ENCODE peak calls at places on chromosomes 13 and 19, in ten cellular contexts. Y is heart left ventricle, I is A549, T is IMR-90, Z is ovary, J is tibial nerve, W is Peyer's patch, R is breast epithelium, A is H1, L is stomach. P is an unnamed sample.

GRCh38 chr13:91346848-91347211 is 657 bp upstream of the MIR17HG start:
- DNase-seq in Y (no peak), I (peak; percentile 18), T (no peak), Z (peak; percentile 8), J (no peak), W (peak; percentile 68), R (no peak), A (no peak), L (no peak), P (no peak)

GRCh38 chr19:16849168-16849567 is 20.0 kb downstream of the SIN3B start:
- DNase-seq in Y (no peak), I (peak; percentile 58), T (peak; percentile 62), Z (no peak), J (no peak), W (no peak), R (no peak), A (no peak), L (no peak), P (no peak)

GRCh38 chr13:97723655-97724054 is 229.8 kb upstream of the IPO5 start:
- DNase-seq in Y (no peak), I (no peak), T (no peak), Z (no peak), J (no peak), W (no peak), R (no peak), A (no peak), L (no peak), P (no peak)

GRCh38 chr19:1110809-1111640 is 7.2 kb downstream of the GPX4 start:
- DNase-seq in Y (no peak), I (peak; percentile 62), T (no peak), Z (no peak), J (no peak), W (no peak), R (no peak), A (no peak), L (no peak), P (peak; percentile 61)

GRCh38 chr13:93775507-93776108 is 549.0 kb downstream of the GPC6 start:
- DNase-seq in Y (no peak), I (no peak), T (peak; percentile 85), Z (no peak), J (no peak), W (no peak), R (no peak), A (no peak), L (no peak), P (no peak)

GRCh38 chr13:28452755-28453154 is 42.2 kb downstream of the FLT1 start:
- DNase-seq in Y (no peak), I (no peak), T (no peak), Z (no peak), J (no peak), W (no peak), R (no peak), A (no peak), L (no peak), P (no peak)

GRCh38 chr19:33196446-33197193 is 2.5 kb downstream of the LRP3 start:
- DNase-seq in Y (peak; percentile 49), I (no peak), T (no peak), Z (no peak), J (no peak), W (no peak), R (no peak), A (no peak), L (no peak), P (no peak)

GRCh38 chr19:30217461-30217860 is 154.7 kb upstream of the ZNF536 start:
- DNase-seq in Y (no peak), I (no peak), T (no peak), Z (no peak), J (no peak), W (no peak), R (no peak), A (no peak), L (no peak), P (peak; percentile 51)

GRCh38 chr13:94122300-94122699 is 357.2 kb downstream of the DCT start:
- DNase-seq in Y (no peak), I (no peak), T (no peak), Z (no peak), J (no peak), W (no peak), R (no peak), A (no peak), L (no peak), P (no peak)

GRCh38 chr13:99626461-99627082 is 125.3 kb downstream of the TM9SF2 start:
- DNase-seq in Y (no peak), I (no peak), T (peak; percentile 21), Z (no peak), J (peak; percentile 12), W (no peak), R (no peak), A (no peak), L (no peak), P (peak; percentile 46)

GRCh38 chr19:52646571-52647222 is 8.5 kb upstream of the ZNF83 start:
- DNase-seq in Y (no peak), I (peak; percentile 26), T (peak; percentile 29), Z (no peak), J (no peak), W (no peak), R (no peak), A (no peak), L (no peak), P (no peak)

GRCh38 chr19:46537136-46538097 is 41.8 kb upstream of the PNMA8B start:
- DNase-seq in Y (peak; percentile 80), I (peak; percentile 55), T (peak; percentile 29), Z (no peak), J (peak; percentile 72), W (peak; percentile 86), R (no peak), A (no peak), L (peak; percentile 65), P (peak; percentile 54)

GRCh38 chr19:52825765-52826164 is 4.3 kb upstream of the ZNF28 start:
- DNase-seq in Y (no peak), I (no peak), T (no peak), Z (no peak), J (no peak), W (no peak), R (no peak), A (no peak), L (no peak), P (no peak)

GRCh38 chr13:38202730-38203129 is 146.9 kb upstream of the UFM1 start:
- DNase-seq in Y (no peak), I (no peak), T (peak; percentile 2), Z (no peak), J (no peak), W (no peak), R (no peak), A (no peak), L (no peak), P (no peak)

GRCh38 chr13:40798380-40798779 is 9.0 kb downstream of the SLC25A15 start:
- DNase-seq in Y (no peak), I (no peak), T (no peak), Z (no peak), J (no peak), W (no peak), R (no peak), A (no peak), L (peak; percentile 78), P (no peak)
- TF ChIP-seq POLR2A in Y (no peak), I (no peak), T (no peak), Z (no peak), J (no peak), W (no peak), R (no peak), A (no peak), L (no peak), P (no peak)

GRCh38 chr19:34979819-34980640 is 16.0 kb upstream of the ZNF792 start:
- DNase-seq in Y (no peak), I (no peak), T (no peak), Z (no peak), J (no peak), W (no peak), R (no peak), A (no peak), L (no peak), P (no peak)
- H3K27ac ChIP-seq in Y (no peak overlapping the region), I (no peak overlapping the region), T (no peak overlapping the region), Z (no peak overlapping the region), J (no peak overlapping the region), W (no peak overlapping the region), R (no peak overlapping the region), A (no peak overlapping the region), L (no peak overlapping the region), P (no peak overlapping the region)

GRCh38 chr13:46796515-46797467 is at the start of gene ESD:
- DNase-seq in Y (peak; percentile 95), I (peak; percentile 90), T (peak; percentile 87), Z (peak; percentile 96), J (peak; percentile 96), W (peak; percentile 97), R (peak; percentile 88), A (peak; percentile 72), L (peak; percentile 93), P (peak; percentile 97)
- TF ChIP-seq POLR2A in Y (peak; percentile 82), I (peak; percentile 48), T (peak; percentile 36), Z (peak; percentile 81), J (peak; percentile 85), W (peak; percentile 83), R (no peak), A (peak; percentile 83), L (peak; percentile 52), P (no peak)

GRCh38 chr19:2426661-2427322 is 594 bp downstream of the TIMM13 start:
- DNase-seq in Y (no peak), I (peak; percentile 59), T (peak; percentile 14), Z (peak; percentile 49), J (no peak), W (peak; percentile 63), R (no peak), A (no peak), L (peak; percentile 41), P (peak; percentile 60)
- H3K27ac ChIP-seq in Y (peak overlapping the region; percentile 98), I (peak overlapping the region; percentile 97), T (peak overlapping the region; percentile 84), Z (peak overlapping the region; percentile 99), J (peak overlapping the region; percentile 99), W (peak overlapping the region; percentile 92), R (peak overlapping the region; percentile 97), A (peak overlapping the region; percentile 99), L (peak overlapping the region; percentile 97), P (peak overlapping the region; percentile 97)

DNA sequence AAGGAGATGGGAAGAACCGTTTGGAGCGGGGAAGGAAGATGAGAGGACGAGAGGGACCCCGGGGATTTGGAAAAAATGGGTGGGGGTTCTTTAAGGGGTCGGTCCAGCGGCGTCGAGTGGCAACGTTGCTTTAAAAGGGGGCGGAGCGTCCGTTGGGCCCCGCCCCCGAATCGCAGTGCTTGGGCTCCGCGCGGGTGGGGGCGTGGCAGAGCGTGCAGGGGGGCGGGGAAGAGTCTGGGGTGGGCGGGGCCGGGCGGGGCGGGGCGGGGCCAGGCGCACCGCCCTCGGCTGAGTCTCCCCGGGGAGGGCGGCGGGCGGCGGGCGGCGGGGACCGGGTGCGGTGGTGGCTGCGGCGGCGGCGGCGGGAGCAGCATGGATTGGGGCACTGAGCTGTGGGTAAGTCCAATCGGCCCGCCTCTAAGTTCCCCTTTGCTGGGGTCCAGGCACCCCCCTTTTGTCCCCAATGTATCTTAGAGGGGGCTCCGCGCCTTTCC is at the start of gene TRIP10:
- DNase-seq in Y (peak; percentile 94), I (peak; percentile 78), T (peak; percentile 72), Z (peak; percentile 83), J (peak; percentile 86), W (peak; percentile 94), R (peak; percentile 77), A (no peak), L (peak; percentile 90), P (peak; percentile 93)
- TF ChIP-seq POLR2A in Y (peak; percentile 82), I (peak; percentile 22), T (no peak), Z (peak; percentile 65), J (peak; percentile 50), W (peak; percentile 72), R (no peak), A (no peak), L (no peak), P (no peak)

GRCh38 chr19:48553676-48554384 is 1.9 kb downstream of the SULT2B1 start:
- DNase-seq in Y (no peak), I (peak; percentile 99), T (peak; percentile 86), Z (no peak), J (no peak), W (peak; percentile 81), R (no peak), A (no peak), L (peak; percentile 45), P (peak; percentile 62)
- H3K27ac ChIP-seq in Y (no peak overlapping the region), I (peak overlapping the region; percentile 100), T (no peak overlapping the region), Z (no peak overlapping the region), J (no peak overlapping the region), W (no peak overlapping the region), R (peak overlapping the region; percentile 77), A (peak overlapping the region; percentile 41), L (no peak overlapping the region), P (no peak overlapping the region)

P was measured in testis.